ENCODE peak calls at places on chromosomes 12 and 14, in eight cellular contexts. X is sigmoid colon, S is HepG2, U is stomach, J is vagina, N is HCT116, B is K562, R is breast epithelium. Y is an unnamed sample.

GRCh38 chr12:45425426-45425825 is 209.5 kb downstream of the ANO6 start:
- DNase-seq in S (no peak), R (no peak), J (no peak), U (no peak), B (no peak), N (no peak), X (no peak), Y (no peak)

GRCh38 chr14:80325688-80326087 is 114.4 kb upstream of the DIO2 start:
- DNase-seq in S (no peak), R (no peak), X (no peak), J (no peak), B (no peak), N (no peak), U (no peak), Y (no peak)

GRCh38 chr12:50625029-50625875 is 120.5 kb downstream of the DIP2B start:
- DNase-seq in N (no peak), X (no peak), B (no peak), S (no peak), U (no peak), R (no peak), J (no peak), Y (no peak)

GRCh38 chr14:97116546-97116945 is 319.4 kb downstream of the VRK1 start:
- DNase-seq in U (no peak), B (no peak), X (no peak), N (no peak), R (no peak), S (no peak), J (no peak), Y (no peak)

GRCh38 chr12:68482660-68483059 is 128.0 kb upstream of the RAP1B start:
- DNase-seq in R (no peak), X (no peak), N (no peak), J (no peak), B (no peak), S (no peak), U (no peak), Y (peak; percentile 52)

GRCh38 chr14:53347046-53347445 is 193.9 kb upstream of the DDHD1 start:
- DNase-seq in N (no peak), J (no peak), X (no peak), R (no peak), S (no peak), U (no peak), B (no peak), Y (no peak)

GRCh38 chr12:104011265-104011664 is 38.7 kb downstream of the GLT8D2 start:
- DNase-seq in J (no peak), X (no peak), U (no peak), B (no peak), S (no peak), N (peak; percentile 16), R (no peak), Y (no peak)

GRCh38 chr12:66282244-66282643 is 20.0 kb upstream of the HELB start:
- DNase-seq in S (no peak), B (no peak), N (no peak), R (no peak), X (no peak), U (no peak), J (no peak), Y (no peak)

GRCh38 chr12:132279184-132279889 is 50.1 kb downstream of the GALNT9 start:
- DNase-seq in B (peak; percentile 64), S (peak; percentile 81), N (no peak), J (no peak), X (peak; percentile 92), R (no peak), U (peak; percentile 49), Y (peak; percentile 54)

GRCh38 chr12:57740656-57741412 is 2.3 kb upstream of the AGAP2 start:
- DNase-seq in R (no peak), X (no peak), J (no peak), B (no peak), N (no peak), U (no peak), S (no peak), Y (peak; percentile 58)

GRCh38 chr14:63840981-63841380 is 11.8 kb upstream of the SYNE2 start:
- DNase-seq in R (no peak), S (peak; percentile 44), U (peak; percentile 36), X (no peak), J (no peak), N (no peak), B (no peak), Y (peak; percentile 45)

GRCh38 chr14:61438860-61439765 is 117.7 kb downstream of the PRKCH start:
- DNase-seq in B (no peak), U (peak; percentile 61), J (no peak), S (peak; percentile 85), R (peak; percentile 66), X (no peak), N (no peak), Y (peak; percentile 36)

GRCh38 chr14:65832431-65833253 is 420.1 kb downstream of the FUT8 start:
- DNase-seq in B (no peak), N (no peak), J (no peak), X (no peak), U (no peak), S (peak; percentile 5), R (no peak), Y (no peak)

GRCh38 chr14:72097173-72097783 is 165.0 kb downstream of the RGS6 start:
- DNase-seq in R (no peak), N (no peak), U (no peak), J (no peak), B (no peak), X (no peak), S (no peak), Y (no peak)

GRCh38 chr14:36655963-36656768 is 5.5 kb upstream of the PAX9 start:
- DNase-seq in N (peak; percentile 54), S (peak; percentile 52), R (peak; percentile 58), J (no peak), B (peak; percentile 14), U (no peak), X (no peak), Y (peak; percentile 32)

GRCh38 chr12:93081810-93082165 is 152.7 kb upstream of the EEA1 start:
- DNase-seq in B (no peak), R (no peak), U (no peak), S (no peak), X (no peak), J (no peak), N (no peak), Y (no peak)

GRCh38 chr12:95789126-95790024 is 1.2 kb downstream of the NTN4 start:
- DNase-seq in B (no peak), U (peak; percentile 51), R (no peak), S (no peak), N (no peak), X (no peak), J (no peak), Y (peak; percentile 17)

GRCh38 chr14:68891851-68892660 is 87.0 kb downstream of the ACTN1 start:
- DNase-seq in X (peak; percentile 67), B (peak; percentile 15), J (no peak), R (peak; percentile 43), N (no peak), S (no peak), U (no peak), Y (no peak)

GRCh38 chr14:52950898-52951729 is at the start of gene FERMT2:
- DNase-seq in B (peak; percentile 57), S (peak; percentile 79), N (peak; percentile 57), U (peak; percentile 86), J (no peak), X (peak; percentile 96), R (peak; percentile 83), Y (peak; percentile 76)

GRCh38 chr12:15726029-15726756 is 63.0 kb downstream of the EPS8 start:
- DNase-seq in X (no peak), J (no peak), N (no peak), B (no peak), U (no peak), R (no peak), S (no peak), Y (no peak)
- TF ChIP-seq POLR2AphosphoS5 in X (no peak), J (no peak), N (no peak), B (no peak), U (no peak), R (no peak), S (no peak), Y (no peak)

GRCh38 chr14:92493024-92493423 is 20.6 kb upstream of the RIN3 start:
- DNase-seq in U (no peak), N (no peak), X (no peak), B (no peak), S (no peak), J (peak; percentile 79), R (no peak), Y (no peak)

GRCh38 chr14:92492261-92492660 is 21.3 kb upstream of the RIN3 start:
- DNase-seq in J (peak; percentile 88), U (no peak), R (no peak), N (no peak), B (no peak), S (no peak), X (no peak), Y (no peak)

GRCh38 chr14:92490239-92490959 is 23.2 kb upstream of the RIN3 start:
- DNase-seq in S (no peak), R (no peak), X (no peak), B (no peak), N (no peak), U (no peak), J (peak; percentile 90), Y (no peak)

GRCh38 chr14:92493492-92493891 is 20.1 kb upstream of the RIN3 start:
- DNase-seq in R (no peak), B (no peak), S (no peak), X (no peak), J (peak; percentile 79), U (no peak), N (no peak), Y (no peak)

GRCh38 chr14:92491782-92492181 is 21.8 kb upstream of the RIN3 start:
- DNase-seq in R (no peak), J (no peak), B (no peak), X (no peak), N (no peak), U (no peak), S (no peak), Y (no peak)
- H3K27ac ChIP-seq in R (no peak overlapping the region), J (no peak overlapping the region), B (no peak overlapping the region), X (no peak overlapping the region), N (no peak overlapping the region), U (no peak overlapping the region), S (no peak overlapping the region), Y (no peak overlapping the region)

DNA sequence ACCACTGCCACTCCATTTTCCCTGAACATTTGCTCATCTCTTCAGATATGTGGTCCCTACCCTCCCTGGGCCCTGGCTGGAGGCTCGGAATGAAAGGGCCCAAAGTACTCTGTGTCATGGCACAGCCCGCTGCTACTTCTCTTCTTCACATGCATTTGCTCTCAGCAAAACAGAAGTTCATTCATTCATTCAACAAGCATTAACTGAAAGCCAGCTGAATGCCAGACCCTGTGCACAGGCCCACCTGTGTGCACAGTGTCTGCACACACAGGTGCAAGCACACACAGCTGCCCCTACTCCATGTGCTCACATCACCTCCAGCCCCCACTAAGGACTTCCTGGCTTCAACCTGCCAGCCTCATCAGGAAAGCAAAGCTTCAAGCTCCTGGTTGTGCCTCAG is 7.8 kb downstream of the WNT1 start:
- DNase-seq in S (no peak), N (no peak), R (no peak), B (no peak), J (no peak), X (no peak), U (no peak), Y (no peak)
- TF ChIP-seq POLR2A in S (no peak), N (no peak), R (no peak), B (no peak), J (no peak), X (no peak), U (no peak), Y (no peak)

DNA sequence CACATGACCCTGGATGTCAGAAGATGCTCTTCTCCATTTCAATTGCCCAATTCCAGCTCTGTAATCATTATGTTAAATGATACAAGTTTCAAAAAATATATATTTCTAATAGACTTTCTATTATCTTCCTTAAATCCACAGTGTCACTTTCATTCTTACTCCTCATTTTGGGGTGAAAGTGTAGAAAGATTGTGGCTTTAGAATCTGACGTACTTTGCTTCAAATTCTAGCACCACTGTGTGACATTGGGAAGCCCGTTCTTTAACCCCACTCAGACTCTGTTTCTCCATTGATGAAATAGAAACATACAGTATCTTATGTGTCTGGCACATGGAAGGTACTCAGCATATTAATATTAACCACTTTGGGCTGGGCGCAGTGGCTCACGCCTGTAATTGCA is 83.3 kb downstream of the ETV6 start:
- DNase-seq in J (no peak), R (no peak), B (no peak), X (no peak), N (no peak), S (no peak), U (no peak), Y (no peak)
- TF ChIP-seq POLR2AphosphoS5 in J (no peak), R (no peak), B (no peak), X (no peak), N (no peak), S (no peak), U (no peak), Y (no peak)